ENCODE peak calls at places on chromosomes 4 and X, in eight cellular contexts. X is uterus, Q is dorsolateral prefrontal cortex, S is tibial artery, G is AG09309, R is cardiac fibroblast, A is AG10803, Y is astrocyte of the spinal cord. K is an unnamed sample.

GRCh38 chrX:47047989-47048388 is 30.3 kb upstream of the RGN start:
- DNase-seq in X (no peak), Q (no peak), S (no peak), G (no peak), R (peak; percentile 6), A (no peak), Y (no peak), K (no peak)

GRCh38 chr4:160318567-160319220 is 1215.8 kb downstream of the RAPGEF2 start:
- DNase-seq in X (no peak), Q (no peak), S (no peak), G (no peak), R (no peak), A (no peak), Y (peak; percentile 82), K (no peak)

GRCh38 chr4:8108991-8109390 is 49.6 kb downstream of the ABLIM2 start:
- DNase-seq in X (no peak), Q (no peak), S (no peak), G (no peak), R (no peak), A (no peak), Y (no peak), K (no peak)

GRCh38 chrX:149881081-149881711 is at the start of gene MAGEA8:
- DNase-seq in X (no peak), Q (no peak), S (no peak), G (no peak), R (no peak), A (no peak), Y (no peak), K (no peak)

GRCh38 chr4:128009428-128009827 is 44.2 kb downstream of the ABHD18 start:
- DNase-seq in X (no peak), Q (no peak), S (no peak), G (no peak), R (no peak), A (no peak), Y (no peak), K (no peak)

GRCh38 chr4:3719191-3719590 is 47.0 kb upstream of the ADRA2C start:
- DNase-seq in X (no peak), Q (no peak), S (no peak), G (no peak), R (no peak), A (no peak), Y (no peak), K (no peak)

GRCh38 chrX:97016106-97016505 is 132.4 kb downstream of the RPA4 start:
- DNase-seq in X (no peak), Q (no peak), S (no peak), G (no peak), R (no peak), A (peak; percentile 12), Y (no peak), K (no peak)

GRCh38 chrX:68440940-68441339 is 7.6 kb upstream of the OPHN1 start:
- DNase-seq in X (peak; percentile 75), Q (peak; percentile 36), S (peak; percentile 50), G (no peak), R (peak; percentile 60), A (peak; percentile 54), Y (peak; percentile 67), K (peak; percentile 33)

GRCh38 chr4:81472249-81473085 is 760 bp upstream of the RASGEF1B start:
- DNase-seq in X (no peak), Q (peak; percentile 21), S (peak; percentile 43), G (no peak), R (peak; percentile 37), A (peak; percentile 12), Y (peak; percentile 44), K (no peak)

GRCh38 chrX:74925210-74926088 is at the start of gene NEXMIF:
- DNase-seq in X (peak; percentile 12), Q (peak; percentile 9), S (no peak), G (no peak), R (peak; percentile 13), A (peak; percentile 9), Y (no peak), K (peak; percentile 19)

GRCh38 chrX:103170216-103170615 is 44.7 kb upstream of the BEX4 start:
- DNase-seq in X (no peak), Q (no peak), S (no peak), G (no peak), R (peak; percentile 42), A (peak; percentile 18), Y (peak; percentile 10), K (no peak)

GRCh38 chrX:26109142-26109541 is 29.0 kb upstream of the MAGEB18 start:
- DNase-seq in X (no peak), Q (no peak), S (no peak), G (no peak), R (no peak), A (no peak), Y (no peak), K (no peak)

GRCh38 chrX:15055146-15055930 is 182.1 kb downstream of the MOSPD2 start:
- DNase-seq in X (no peak), Q (no peak), S (no peak), G (peak; percentile 13), R (no peak), A (peak; percentile 52), Y (peak; percentile 44), K (no peak)

GRCh38 chrX:56975611-56976010 is 19.7 kb downstream of the SPIN3 start:
- DNase-seq in X (no peak), Q (no peak), S (no peak), G (no peak), R (peak; percentile 30), A (peak; percentile 5), Y (no peak), K (no peak)

GRCh38 chrX:63424063-63424462 is 72.9 kb upstream of the SPIN4 start:
- DNase-seq in X (no peak), Q (no peak), S (no peak), G (no peak), R (no peak), A (no peak), Y (no peak), K (no peak)

GRCh38 chr4:183758006-183758734 is 99.1 kb downstream of the TRAPPC11 start:
- DNase-seq in X (no peak), Q (no peak), S (no peak), G (no peak), R (peak; percentile 25), A (no peak), Y (no peak), K (peak; percentile 63)

GRCh38 chrX:46965125-46965758 is 53.0 kb downstream of the JADE3 start:
- DNase-seq in X (no peak), Q (no peak), S (no peak), G (no peak), R (peak; percentile 52), A (peak; percentile 23), Y (peak; percentile 48), K (no peak)

DNA sequence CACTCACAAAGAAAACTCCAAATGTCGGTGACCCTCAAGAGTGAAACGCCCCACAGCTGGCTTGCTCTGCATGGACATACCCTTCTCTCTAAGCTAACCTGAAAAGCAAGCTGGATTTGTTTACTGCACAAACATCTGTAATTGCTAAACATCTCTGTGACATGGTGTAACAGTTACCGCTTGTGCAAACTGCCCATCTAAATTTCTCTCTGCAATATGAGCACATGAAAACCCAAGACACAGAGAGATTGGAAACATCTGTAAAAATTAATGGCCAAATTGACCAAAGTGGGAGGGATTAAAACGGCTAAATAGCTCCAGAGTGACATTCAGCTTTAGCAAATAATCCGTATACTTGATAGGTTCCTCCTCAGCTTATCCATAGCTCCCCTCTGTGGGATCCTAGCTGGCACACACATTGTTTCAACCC is 155.0 kb upstream of the MAP3K15 start:
- DNase-seq in X (peak; percentile 19), Q (no peak), S (no peak), G (no peak), R (peak; percentile 64), A (peak; percentile 88), Y (peak; percentile 33), K (no peak)
- H3K4me3 ChIP-seq in X (no peak overlapping the region), Q (peak overlapping the region; percentile 41), S (no peak overlapping the region), G (peak overlapping the region; percentile 31), R (peak overlapping the region; percentile 27), A (peak overlapping the region; percentile 49), Y (peak overlapping the region; percentile 38), K (no peak overlapping the region)

GRCh38 chr4:68872442-68873217 is 56.8 kb downstream of the UGT2B10 start:
- DNase-seq in X (no peak), Q (no peak), S (no peak), G (no peak), R (no peak), A (no peak), Y (no peak), K (no peak)
- H3K4me3 ChIP-seq in X (no peak overlapping the region), Q (no peak overlapping the region), S (no peak overlapping the region), G (no peak overlapping the region), R (no peak overlapping the region), A (no peak overlapping the region), Y (no peak overlapping the region), K (no peak overlapping the region)

DNA sequence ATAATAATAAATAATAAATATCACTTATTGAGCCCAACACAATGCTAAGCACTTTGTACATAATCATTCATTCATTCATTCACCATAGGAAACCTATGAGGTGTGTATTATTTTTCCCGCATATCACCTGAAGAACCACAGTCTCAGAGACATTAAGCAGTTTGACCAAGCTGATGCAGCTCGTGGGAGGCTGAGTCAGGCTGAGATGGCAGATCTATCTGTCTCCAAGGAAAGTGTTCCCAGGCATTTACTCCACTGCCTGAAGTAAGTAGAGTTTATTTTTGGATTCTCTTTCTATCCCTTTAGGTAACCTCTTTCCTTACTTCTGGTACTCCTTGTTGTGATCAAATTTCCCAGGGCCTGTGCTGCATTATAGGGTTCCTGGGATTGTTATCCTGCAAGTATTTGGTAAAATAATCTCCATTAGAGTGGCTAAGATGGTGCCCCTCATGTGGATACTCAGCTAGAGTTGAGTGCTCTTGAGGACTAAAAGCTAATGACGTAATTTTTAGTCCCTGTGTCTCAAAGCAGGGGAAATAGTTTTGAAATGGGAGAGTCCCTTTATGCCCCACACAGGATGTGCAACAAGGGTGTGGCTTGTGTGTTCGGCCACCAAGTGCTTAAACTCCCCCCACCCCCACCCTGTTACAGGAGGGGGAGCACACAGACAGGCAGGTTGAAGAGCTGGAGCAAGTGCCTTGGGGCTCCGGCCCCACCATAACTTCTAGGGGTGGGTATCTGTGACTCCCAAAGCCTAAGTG is 467.0 kb downstream of the STIM2 start:
- DNase-seq in X (no peak), Q (no peak), S (no peak), G (no peak), R (no peak), A (no peak), Y (no peak), K (no peak)
- H3K4me3 ChIP-seq in X (no peak overlapping the region), Q (no peak overlapping the region), S (no peak overlapping the region), G (no peak overlapping the region), R (no peak overlapping the region), A (no peak overlapping the region), Y (no peak overlapping the region), K (no peak overlapping the region)

GRCh38 chr4:156959298-156959702 is 12.3 kb downstream of the PDGFC start:
- DNase-seq in X (no peak), Q (no peak), S (no peak), G (peak; percentile 86), R (peak; percentile 64), A (peak; percentile 84), Y (peak; percentile 76), K (no peak)

GRCh38 chr4:156961241-156962068 is 10.1 kb downstream of the PDGFC start:
- DNase-seq in X (no peak), Q (no peak), S (no peak), G (no peak), R (no peak), A (no peak), Y (no peak), K (no peak)

GRCh38 chr4:156963419-156963818 is 8.2 kb downstream of the PDGFC start:
- DNase-seq in X (no peak), Q (no peak), S (no peak), G (no peak), R (no peak), A (no peak), Y (no peak), K (no peak)

GRCh38 chr4:156962069-156962377 is 9.6 kb downstream of the PDGFC start:
- DNase-seq in X (no peak), Q (no peak), S (no peak), G (no peak), R (no peak), A (no peak), Y (no peak), K (no peak)

GRCh38 chr4:156962551-156962974 is 9.0 kb downstream of the PDGFC start:
- DNase-seq in X (peak; percentile 59), Q (no peak), S (no peak), G (peak; percentile 83), R (peak; percentile 83), A (peak; percentile 98), Y (peak; percentile 75), K (no peak)
- H3K4me3 ChIP-seq in X (no peak overlapping the region), Q (no peak overlapping the region), S (no peak overlapping the region), G (no peak overlapping the region), R (no peak overlapping the region), A (no peak overlapping the region), Y (no peak overlapping the region), K (no peak overlapping the region)

K was measured in prostate gland.